ENCODE peak calls at places on chromosomes 13 and 19, in six cellular contexts. One of them, this sample, is unnamed.

GRCh38 chr19:38815059-38816001 is 2.6 kb upstream of the LGALS4 start:
- DNase-seq in CD8-positive, alpha-beta T cell: no peak
- DNase-seq in CD8-positive, alpha-beta memory T cell: no peak
- DNase-seq in fibroblast of mammary gland: no peak
- DNase-seq in cardiac fibroblast: no peak
- DNase-seq in MM.1S: no peak
- DNase-seq in this sample: no peak

GRCh38 chr13:93230466-93230865 is 3.9 kb downstream of the GPC6 start:
- DNase-seq in CD8-positive, alpha-beta T cell: no peak
- DNase-seq in CD8-positive, alpha-beta memory T cell: no peak
- DNase-seq in fibroblast of mammary gland: peak
- DNase-seq in cardiac fibroblast: peak
- DNase-seq in MM.1S: no peak
- DNase-seq in this sample: no peak

GRCh38 chr13:35164324-35164932 is 222.4 kb downstream of the NBEA start:
- DNase-seq in CD8-positive, alpha-beta T cell: no peak
- DNase-seq in CD8-positive, alpha-beta memory T cell: no peak
- DNase-seq in fibroblast of mammary gland: peak
- DNase-seq in cardiac fibroblast: peak
- DNase-seq in MM.1S: peak
- DNase-seq in this sample: peak

GRCh38 chr13:95128045-95128643 is 173.1 kb downstream of the ABCC4 start:
- DNase-seq in CD8-positive, alpha-beta T cell: no peak
- DNase-seq in CD8-positive, alpha-beta memory T cell: no peak
- DNase-seq in fibroblast of mammary gland: no peak
- DNase-seq in cardiac fibroblast: peak
- DNase-seq in MM.1S: no peak
- DNase-seq in this sample: no peak

GRCh38 chr13:80921556-80921955 is 580.6 kb upstream of the SPRY2 start:
- DNase-seq in CD8-positive, alpha-beta T cell: no peak
- DNase-seq in CD8-positive, alpha-beta memory T cell: no peak
- DNase-seq in fibroblast of mammary gland: peak
- DNase-seq in cardiac fibroblast: peak
- DNase-seq in MM.1S: no peak
- DNase-seq in this sample: no peak

GRCh38 chr19:1252818-1253513 is 4.6 kb downstream of the MIDN start:
- DNase-seq in CD8-positive, alpha-beta T cell: peak
- DNase-seq in CD8-positive, alpha-beta memory T cell: peak
- DNase-seq in fibroblast of mammary gland: peak
- DNase-seq in cardiac fibroblast: peak
- DNase-seq in MM.1S: no peak
- DNase-seq in this sample: peak

GRCh38 chr13:90896022-90896421 is 451.5 kb upstream of the MIR17HG start:
- DNase-seq in CD8-positive, alpha-beta T cell: no peak
- DNase-seq in CD8-positive, alpha-beta memory T cell: no peak
- DNase-seq in fibroblast of mammary gland: no peak
- DNase-seq in cardiac fibroblast: no peak
- DNase-seq in MM.1S: no peak
- DNase-seq in this sample: no peak

GRCh38 chr13:64817721-64818120 is 2412.4 kb downstream of the PCDH9 start:
- DNase-seq in CD8-positive, alpha-beta T cell: no peak
- DNase-seq in CD8-positive, alpha-beta memory T cell: no peak
- DNase-seq in fibroblast of mammary gland: no peak
- DNase-seq in cardiac fibroblast: peak
- DNase-seq in MM.1S: no peak
- DNase-seq in this sample: no peak

GRCh38 chr13:33260168-33261098 is 25.1 kb downstream of the STARD13 start:
- DNase-seq in CD8-positive, alpha-beta T cell: no peak
- DNase-seq in CD8-positive, alpha-beta memory T cell: no peak
- DNase-seq in fibroblast of mammary gland: peak
- DNase-seq in cardiac fibroblast: peak
- DNase-seq in MM.1S: no peak
- DNase-seq in this sample: no peak

GRCh38 chr13:46866150-46866549 is 30.7 kb downstream of the HTR2A start:
- DNase-seq in CD8-positive, alpha-beta T cell: no peak
- DNase-seq in CD8-positive, alpha-beta memory T cell: no peak
- DNase-seq in fibroblast of mammary gland: peak
- DNase-seq in cardiac fibroblast: peak
- DNase-seq in MM.1S: no peak
- DNase-seq in this sample: peak

GRCh38 chr19:10961763-10962536 is 1.1 kb downstream of the SMARCA4 start:
- DNase-seq in CD8-positive, alpha-beta T cell: no peak
- DNase-seq in CD8-positive, alpha-beta memory T cell: no peak
- DNase-seq in fibroblast of mammary gland: no peak
- DNase-seq in cardiac fibroblast: peak
- DNase-seq in MM.1S: no peak
- DNase-seq in this sample: peak

GRCh38 chr19:9140159-9140874 is at the start of gene ZNF317:
- DNase-seq in CD8-positive, alpha-beta T cell: peak
- DNase-seq in CD8-positive, alpha-beta memory T cell: peak
- DNase-seq in fibroblast of mammary gland: peak
- DNase-seq in cardiac fibroblast: peak
- DNase-seq in MM.1S: peak
- DNase-seq in this sample: peak

GRCh38 chr19:17680235-17680722 is 7.9 kb downstream of the UNC13A start:
- DNase-seq in CD8-positive, alpha-beta T cell: peak
- DNase-seq in CD8-positive, alpha-beta memory T cell: peak
- DNase-seq in fibroblast of mammary gland: peak
- DNase-seq in cardiac fibroblast: peak
- DNase-seq in MM.1S: no peak
- DNase-seq in this sample: peak

GRCh38 chr19:48480476-48481190 is 11.5 kb downstream of the CYTH2 start:
- DNase-seq in CD8-positive, alpha-beta T cell: peak
- DNase-seq in CD8-positive, alpha-beta memory T cell: peak
- DNase-seq in fibroblast of mammary gland: peak
- DNase-seq in cardiac fibroblast: peak
- DNase-seq in MM.1S: no peak
- DNase-seq in this sample: no peak

GRCh38 chr13:101996906-101997408 is 404.9 kb downstream of the FGF14 start:
- DNase-seq in CD8-positive, alpha-beta T cell: no peak
- DNase-seq in CD8-positive, alpha-beta memory T cell: no peak
- DNase-seq in fibroblast of mammary gland: no peak
- DNase-seq in cardiac fibroblast: no peak
- DNase-seq in MM.1S: no peak
- DNase-seq in this sample: no peak

GRCh38 chr13:102798653-102799543 is at the start of the genes BIVM and POGLUT2:
- DNase-seq in CD8-positive, alpha-beta T cell: peak
- DNase-seq in CD8-positive, alpha-beta memory T cell: peak
- DNase-seq in fibroblast of mammary gland: peak
- DNase-seq in cardiac fibroblast: peak
- DNase-seq in MM.1S: peak
- DNase-seq in this sample: peak

GRCh38 chr19:9461938-9462337 is 26.6 kb upstream of the ZNF266 start:
- DNase-seq in CD8-positive, alpha-beta T cell: no peak
- DNase-seq in CD8-positive, alpha-beta memory T cell: no peak
- DNase-seq in fibroblast of mammary gland: no peak
- DNase-seq in cardiac fibroblast: no peak
- DNase-seq in MM.1S: no peak
- DNase-seq in this sample: no peak

GRCh38 chr19:6678690-6679109 is 8.7 kb upstream of the TNFSF14 start:
- DNase-seq in CD8-positive, alpha-beta T cell: no peak
- DNase-seq in CD8-positive, alpha-beta memory T cell: no peak
- DNase-seq in fibroblast of mammary gland: peak
- DNase-seq in cardiac fibroblast: peak
- DNase-seq in MM.1S: no peak
- DNase-seq in this sample: peak

GRCh38 chr19:2624537-2625091 is 77.9 kb downstream of the GNG7 start:
- DNase-seq in CD8-positive, alpha-beta T cell: no peak
- DNase-seq in CD8-positive, alpha-beta memory T cell: no peak
- DNase-seq in fibroblast of mammary gland: no peak
- DNase-seq in cardiac fibroblast: no peak
- DNase-seq in MM.1S: no peak
- DNase-seq in this sample: peak
- H3K4me3 ChIP-seq in CD8-positive, alpha-beta T cell: no peak
- H3K4me3 ChIP-seq in CD8-positive, alpha-beta memory T cell: no peak
- H3K4me3 ChIP-seq in fibroblast of mammary gland: no peak
- H3K4me3 ChIP-seq in cardiac fibroblast: no peak
- H3K4me3 ChIP-seq in MM.1S: no peak
- H3K4me3 ChIP-seq in this sample: no peak

GRCh38 chr13:107854880-107855279 is 360.5 kb downstream of the LIG4 start:
- DNase-seq in CD8-positive, alpha-beta T cell: no peak
- DNase-seq in CD8-positive, alpha-beta memory T cell: no peak
- DNase-seq in fibroblast of mammary gland: no peak
- DNase-seq in cardiac fibroblast: no peak
- DNase-seq in MM.1S: no peak
- DNase-seq in this sample: no peak

GRCh38 chr13:107864543-107865460 is 350.5 kb downstream of the LIG4 start:
- DNase-seq in CD8-positive, alpha-beta T cell: no peak
- DNase-seq in CD8-positive, alpha-beta memory T cell: no peak
- DNase-seq in fibroblast of mammary gland: peak
- DNase-seq in cardiac fibroblast: peak
- DNase-seq in MM.1S: peak
- DNase-seq in this sample: peak

GRCh38 chr13:107865643-107866006 is 349.7 kb downstream of the LIG4 start:
- DNase-seq in CD8-positive, alpha-beta T cell: no peak
- DNase-seq in CD8-positive, alpha-beta memory T cell: no peak
- DNase-seq in fibroblast of mammary gland: no peak
- DNase-seq in cardiac fibroblast: no peak
- DNase-seq in MM.1S: no peak
- DNase-seq in this sample: no peak

GRCh38 chr13:107866007-107866665 is 349.2 kb downstream of the LIG4 start:
- DNase-seq in CD8-positive, alpha-beta T cell: no peak
- DNase-seq in CD8-positive, alpha-beta memory T cell: no peak
- DNase-seq in fibroblast of mammary gland: no peak
- DNase-seq in cardiac fibroblast: peak
- DNase-seq in MM.1S: no peak
- DNase-seq in this sample: no peak

DNA sequence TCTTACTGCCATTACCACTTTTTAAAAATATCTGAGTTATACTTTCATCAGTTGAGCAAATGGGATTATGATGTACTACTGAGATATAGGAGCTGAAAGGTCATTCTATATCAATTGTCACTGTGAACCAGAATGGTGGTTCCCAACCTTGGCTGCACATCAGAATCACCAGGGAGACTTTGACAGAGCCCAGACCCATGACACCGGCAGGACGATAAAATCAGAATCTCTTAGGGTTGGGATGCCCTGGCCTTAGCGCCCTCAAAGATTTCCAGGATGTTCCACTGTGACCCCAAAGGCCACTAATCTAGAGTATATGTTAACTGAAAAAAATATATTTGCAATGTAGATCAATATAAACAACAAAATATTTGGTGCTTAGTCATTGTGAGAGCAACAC is 355.1 kb downstream of the LIG4 start:
- DNase-seq in CD8-positive, alpha-beta T cell: no peak
- DNase-seq in CD8-positive, alpha-beta memory T cell: no peak
- DNase-seq in fibroblast of mammary gland: no peak
- DNase-seq in cardiac fibroblast: no peak
- DNase-seq in MM.1S: no peak
- DNase-seq in this sample: no peak
- H3K4me3 ChIP-seq in CD8-positive, alpha-beta T cell: no peak
- H3K4me3 ChIP-seq in CD8-positive, alpha-beta memory T cell: no peak
- H3K4me3 ChIP-seq in fibroblast of mammary gland: no peak
- H3K4me3 ChIP-seq in cardiac fibroblast: no peak
- H3K4me3 ChIP-seq in MM.1S: no peak
- H3K4me3 ChIP-seq in this sample: no peak

GRCh38 chr19:22286151-22286810 is at the start of gene ZNF729:
- DNase-seq in CD8-positive, alpha-beta T cell: no peak
- DNase-seq in CD8-positive, alpha-beta memory T cell: no peak
- DNase-seq in fibroblast of mammary gland: no peak
- DNase-seq in cardiac fibroblast: no peak
- DNase-seq in MM.1S: no peak
- DNase-seq in this sample: no peak
- H3K4me3 ChIP-seq in CD8-positive, alpha-beta T cell: no peak
- H3K4me3 ChIP-seq in CD8-positive, alpha-beta memory T cell: no peak
- H3K4me3 ChIP-seq in fibroblast of mammary gland: no peak
- H3K4me3 ChIP-seq in cardiac fibroblast: no peak
- H3K4me3 ChIP-seq in MM.1S: no peak
- H3K4me3 ChIP-seq in this sample: no peak

GRCh38 chr19:3163230-3163886 is 15.2 kb upstream of the S1PR4 start:
- DNase-seq in CD8-positive, alpha-beta T cell: peak
- DNase-seq in CD8-positive, alpha-beta memory T cell: peak
- DNase-seq in fibroblast of mammary gland: peak
- DNase-seq in cardiac fibroblast: peak
- DNase-seq in MM.1S: peak
- DNase-seq in this sample: peak
- H3K4me3 ChIP-seq in CD8-positive, alpha-beta T cell: no peak
- H3K4me3 ChIP-seq in CD8-positive, alpha-beta memory T cell: no peak
- H3K4me3 ChIP-seq in fibroblast of mammary gland: no peak
- H3K4me3 ChIP-seq in cardiac fibroblast: no peak
- H3K4me3 ChIP-seq in MM.1S: no peak
- H3K4me3 ChIP-seq in this sample: no peak

DNA sequence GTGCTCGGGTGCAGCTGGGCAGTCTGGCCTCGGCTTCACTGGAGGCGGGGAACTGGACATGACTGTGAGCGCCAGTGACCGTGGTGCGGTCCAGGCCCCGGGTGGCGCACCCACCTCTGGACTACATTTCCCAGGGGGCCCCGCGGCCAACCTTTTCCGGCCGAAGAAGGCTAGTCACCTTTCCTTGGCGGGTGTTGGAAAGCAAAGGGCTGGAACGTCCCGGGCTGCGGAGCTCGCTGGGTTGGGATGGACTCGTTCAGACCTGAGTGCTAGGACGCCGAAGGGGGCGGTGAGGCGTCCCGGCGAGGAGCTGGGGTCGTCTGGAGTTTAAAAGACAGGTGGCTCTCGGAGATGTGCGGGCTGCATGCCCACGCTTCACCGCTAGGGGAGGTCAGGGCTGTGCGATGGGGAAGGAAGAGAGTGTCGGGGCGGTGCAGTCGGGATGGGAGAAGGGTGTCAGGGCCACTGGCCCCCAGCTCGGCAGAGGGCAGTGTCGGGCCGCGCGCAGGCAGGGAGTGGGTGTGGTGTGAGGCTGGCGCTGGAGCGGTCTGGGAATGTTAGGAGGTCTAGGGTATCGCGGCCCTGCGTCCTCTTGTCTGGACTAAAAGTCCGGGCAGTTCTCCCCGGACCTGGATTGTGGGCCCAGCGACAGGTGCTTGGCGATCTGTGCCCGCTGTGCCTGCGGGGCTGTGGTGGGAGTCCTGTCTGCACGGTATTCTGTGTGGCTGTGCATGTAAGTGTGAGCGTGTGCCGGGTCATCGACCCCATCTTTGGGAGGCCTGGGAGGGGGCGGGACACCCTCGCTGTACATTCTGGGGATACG is 57.1 kb downstream of the ZNF568 start:
- DNase-seq in CD8-positive, alpha-beta T cell: peak
- DNase-seq in CD8-positive, alpha-beta memory T cell: peak
- DNase-seq in fibroblast of mammary gland: peak
- DNase-seq in cardiac fibroblast: peak
- DNase-seq in MM.1S: no peak
- DNase-seq in this sample: peak
- H3K4me3 ChIP-seq in CD8-positive, alpha-beta T cell: peak
- H3K4me3 ChIP-seq in CD8-positive, alpha-beta memory T cell: peak
- H3K4me3 ChIP-seq in fibroblast of mammary gland: peak
- H3K4me3 ChIP-seq in cardiac fibroblast: peak
- H3K4me3 ChIP-seq in MM.1S: no peak
- H3K4me3 ChIP-seq in this sample: peak